ENCODE peak calls at places on chromosomes 11 and 22, in four cellular contexts. B is GM12891, X is SK-N-SH, V is GM12892. I is an unnamed sample.

GRCh38 chr11:67644042-67644441 is 4.5 kb upstream of the TBX10 start:
- DNase-seq in V (peak; percentile 23), B (peak; percentile 26), X (no peak), I (peak; percentile 35)

GRCh38 chr11:132336781-132337535 is 966.5 kb downstream of the NTM start:
- DNase-seq in X (no peak), B (no peak), V (no peak), I (no peak)

GRCh38 chr11:14552089-14552488 is 31.9 kb upstream of the PSMA1 start:
- DNase-seq in B (no peak), X (no peak), V (no peak), I (no peak)

GRCh38 chr11:112785717-112786116 is 175.5 kb upstream of the NCAM1 start:
- DNase-seq in V (no peak), X (no peak), B (no peak), I (no peak)

GRCh38 chr11:81007046-81007445 is 1566.2 kb upstream of the TENM4 start:
- DNase-seq in B (no peak), X (peak; percentile 10), V (no peak), I (no peak)

GRCh38 chr22:17347724-17348123 is 21.5 kb upstream of the CECR2 start:
- DNase-seq in B (no peak), V (no peak), X (no peak), I (no peak)

GRCh38 chr22:32695451-32695891 is 106.0 kb upstream of the TIMP3 start:
- DNase-seq in V (no peak), B (no peak), X (no peak), I (no peak)

GRCh38 chr11:122724520-122724919 is 69.0 kb downstream of the UBASH3B start:
- DNase-seq in B (no peak), V (no peak), X (no peak), I (no peak)

GRCh38 chr22:17366830-17367229 is 2.4 kb upstream of the CECR2 start:
- DNase-seq in B (peak; percentile 43), X (peak; percentile 37), V (no peak), I (peak; percentile 74)

GRCh38 chr11:19982761-19983495 is 177.3 kb downstream of the DBX1 start:
- DNase-seq in V (no peak), B (no peak), X (no peak), I (no peak)

GRCh38 chr11:60498853-60499252 is 6.3 kb downstream of the MS4A12 start:
- DNase-seq in B (no peak), X (no peak), V (no peak), I (no peak)

GRCh38 chr11:45371251-45371749 is 85.2 kb upstream of the SYT13 start:
- DNase-seq in B (peak; percentile 69), X (peak; percentile 84), V (peak; percentile 57), I (peak; percentile 79)
- TF ChIP-seq TAF1 in B (no peak), X (no peak), V (no peak), I (no peak)

DNA sequence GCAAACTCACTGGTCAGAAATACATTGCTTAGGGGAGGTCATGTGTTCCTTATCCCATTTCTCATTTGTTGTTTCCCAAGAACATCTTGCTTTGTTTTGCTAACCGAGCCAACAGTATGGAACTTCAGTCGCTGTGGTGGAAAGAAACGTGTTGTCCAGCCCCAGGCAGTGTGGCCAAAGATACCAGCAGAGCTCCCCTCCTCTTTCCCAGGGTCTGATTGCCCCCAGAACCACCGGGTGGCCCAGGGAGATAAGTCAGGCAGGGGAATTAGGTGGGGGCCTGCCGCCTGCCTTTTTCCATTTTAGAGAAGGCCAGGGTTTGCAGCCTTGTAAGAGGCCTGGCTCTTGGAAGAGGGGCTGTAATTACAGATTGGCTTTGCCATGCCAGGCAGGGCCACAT is 98.7 kb upstream of the CRYBB3 start:
- DNase-seq in X (peak; percentile 60), V (no peak), B (no peak), I (peak; percentile 80)
- TF ChIP-seq TAF1 in X (no peak), V (no peak), B (no peak), I (no peak)

DNA sequence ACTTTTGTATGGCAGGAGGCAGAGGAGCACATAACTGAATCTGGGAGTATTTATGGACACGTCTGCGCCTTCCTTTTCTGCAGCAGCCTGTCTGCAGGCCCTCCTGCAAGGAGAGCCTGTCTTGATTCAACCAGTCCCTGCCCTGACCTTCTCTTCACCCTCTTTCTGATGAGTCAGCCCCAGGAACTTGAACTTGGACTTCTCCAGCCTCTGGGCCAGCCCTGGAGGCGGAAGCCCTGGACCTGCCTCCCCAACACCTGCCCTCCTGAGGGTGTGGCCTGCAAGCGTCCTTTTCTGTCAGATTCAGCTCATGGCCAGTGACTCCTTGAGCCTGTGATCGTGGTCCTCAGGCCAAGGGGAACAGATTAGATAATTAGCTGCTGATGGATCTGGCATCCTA is 20.0 kb downstream of the DAGLA start:
- DNase-seq in V (no peak), X (no peak), B (no peak), I (peak; percentile 79)
- TF ChIP-seq TAF1 in V (no peak), X (no peak), B (no peak), I (no peak)

GRCh38 chr11:84146826-84147225 is 860.7 kb upstream of the CCDC90B start:
- DNase-seq in B (no peak), X (no peak), V (no peak), I (no peak)
- TF ChIP-seq TAF1 in B (no peak), X (no peak), V (no peak), I (no peak)

DNA sequence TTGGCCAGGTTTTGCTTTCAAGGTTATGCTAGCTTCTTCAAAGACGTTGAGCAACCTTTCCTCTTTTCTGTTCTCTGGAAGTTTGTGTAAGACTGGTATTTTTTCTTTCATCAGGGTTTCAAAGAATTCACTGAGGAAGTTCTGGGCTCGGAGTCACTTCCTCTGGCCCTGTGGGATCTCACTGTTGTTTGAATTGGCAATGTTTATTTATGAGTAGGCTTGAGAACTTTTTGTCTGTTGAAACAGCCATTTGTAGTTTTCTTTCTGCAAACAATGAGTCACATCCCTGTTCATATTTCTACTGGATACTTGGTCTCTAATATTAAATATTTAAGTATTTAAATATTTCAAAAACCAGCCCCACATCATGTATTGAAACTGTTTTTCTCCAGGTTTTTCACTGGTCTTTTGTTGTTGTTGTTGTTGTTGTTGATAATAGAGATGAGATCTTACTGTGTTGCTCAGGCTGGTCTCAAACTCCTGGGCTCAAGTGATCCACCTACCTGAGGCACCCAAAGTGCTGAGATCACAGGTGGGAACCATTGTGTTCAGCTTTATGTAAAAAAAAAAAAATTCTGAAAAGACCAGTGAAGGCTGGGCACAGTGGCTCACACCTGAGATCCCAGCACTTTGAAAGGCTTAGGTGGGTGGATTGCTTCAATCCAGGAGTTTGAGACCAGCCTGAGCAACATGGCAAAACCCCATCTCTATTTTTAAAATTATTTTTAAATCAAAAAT is 26.9 kb downstream of the SUSD2 start:
- DNase-seq in V (no peak), X (peak; percentile 2), B (no peak), I (no peak)
- TF ChIP-seq TAF1 in V (no peak), X (no peak), B (no peak), I (no peak)

DNA sequence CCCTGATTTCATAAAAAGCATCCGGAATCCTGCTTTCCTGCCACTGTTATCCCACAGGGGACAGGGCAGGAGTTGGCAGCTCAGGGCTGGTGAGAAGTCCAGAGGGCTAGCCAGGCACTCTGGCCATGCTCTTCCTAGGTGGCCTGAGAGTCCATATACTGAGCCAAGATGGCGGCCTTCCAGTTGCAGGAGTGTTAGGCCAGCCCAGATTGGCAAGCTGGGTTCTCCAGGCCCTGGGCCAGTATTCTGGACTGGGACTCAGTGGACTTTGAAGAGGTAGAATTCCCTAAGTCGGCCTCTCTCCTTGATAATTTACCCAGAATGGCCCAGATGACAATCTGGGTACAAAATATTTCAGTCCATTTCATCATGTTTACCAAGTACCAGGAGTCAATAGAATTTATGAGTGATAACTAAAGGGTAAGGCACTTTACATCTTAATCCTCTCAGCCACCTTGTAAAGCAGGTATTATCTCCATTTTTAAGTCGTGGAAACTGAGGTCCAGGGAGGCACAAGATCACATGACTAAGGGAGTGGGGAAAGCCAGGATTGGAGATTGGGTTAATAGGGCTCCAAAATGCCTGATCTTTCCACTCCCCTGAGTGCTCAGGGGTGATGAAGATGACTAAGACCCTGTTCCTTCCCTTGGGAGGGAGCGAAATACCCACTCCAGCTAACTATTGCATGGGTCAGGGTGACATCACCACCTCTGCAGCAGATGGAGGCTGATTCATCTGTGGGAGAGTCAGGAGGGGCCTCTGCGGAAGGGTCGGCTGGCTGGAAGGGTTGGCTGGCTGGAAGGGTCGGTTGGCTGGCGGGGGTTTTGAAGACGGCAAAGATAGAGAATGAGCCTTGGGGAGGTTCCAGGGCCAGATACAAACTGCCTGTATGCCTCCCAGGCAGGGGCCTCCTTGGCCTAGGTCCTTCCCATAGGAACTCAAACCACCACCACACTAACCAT is 1.2 kb upstream of the MICALL1 start:
- DNase-seq in V (no peak), X (peak; percentile 58), B (no peak), I (peak; percentile 57)
- TF ChIP-seq TAF1 in V (no peak), X (no peak), B (no peak), I (peak; percentile 30)

DNA sequence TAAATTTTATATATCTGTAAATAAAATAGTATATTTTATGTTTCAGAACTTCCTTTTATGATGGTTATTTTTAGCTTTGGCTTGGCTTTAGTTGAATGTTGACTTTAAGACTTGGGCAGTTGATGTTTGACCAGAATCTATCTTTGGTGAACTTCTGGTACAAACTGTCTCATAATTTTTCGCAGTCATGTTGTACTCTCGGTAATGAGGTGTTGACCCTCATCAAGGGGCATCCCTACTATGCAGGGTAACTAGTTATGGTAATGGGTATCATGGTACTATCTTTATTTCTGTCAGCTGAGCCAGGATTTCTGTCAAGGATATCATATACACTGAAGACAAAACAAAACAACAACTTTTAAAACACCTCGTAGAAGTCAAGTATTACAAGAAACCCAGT is 67.7 kb downstream of the NXPE2 start:
- DNase-seq in B (no peak), X (no peak), V (no peak), I (no peak)
- TF ChIP-seq TAF1 in B (no peak), X (no peak), V (no peak), I (no peak)

DNA sequence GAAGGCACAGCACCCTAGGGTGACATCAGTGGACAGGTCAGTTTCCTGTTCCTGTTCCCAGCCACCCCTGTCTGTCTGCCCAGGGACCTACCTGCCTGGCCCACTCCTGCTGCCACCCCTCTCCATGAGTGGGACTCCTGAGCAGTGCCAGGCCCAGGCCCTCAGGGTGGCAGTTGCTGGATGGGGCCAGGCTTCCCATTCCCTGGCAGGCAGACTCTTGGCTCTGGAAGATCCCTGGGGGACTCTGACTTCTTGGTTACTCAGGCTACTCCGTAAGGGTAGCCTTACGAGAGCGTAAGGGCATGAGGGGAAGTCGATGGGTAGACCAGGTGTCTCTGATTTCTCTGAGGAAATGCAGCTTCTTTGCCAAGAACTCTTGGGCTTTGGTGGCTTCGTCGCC is 2.7 kb downstream of the TAGLN start:
- DNase-seq in V (no peak), X (no peak), B (no peak), I (no peak)
- TF ChIP-seq TAF1 in V (no peak), X (no peak), B (no peak), I (no peak)

GRCh38 chr22:46613606-46613997 is 6.6 kb upstream of the GRAMD4 start:
- DNase-seq in B (peak; percentile 59), X (no peak), V (peak; percentile 56), I (no peak)
- TF ChIP-seq TAF1 in B (no peak), X (no peak), V (no peak), I (no peak)

GRCh38 chr11:103596323-103596722 is 440.1 kb upstream of the DDI1 start:
- DNase-seq in V (no peak), B (no peak), X (no peak), I (no peak)

GRCh38 chr11:103591554-103591953 is 444.9 kb upstream of the DDI1 start:
- DNase-seq in X (no peak), B (no peak), V (no peak), I (no peak)

GRCh38 chr11:103594283-103594682 is 442.2 kb upstream of the DDI1 start:
- DNase-seq in X (no peak), B (no peak), V (no peak), I (no peak)
- TF ChIP-seq TAF1 in X (no peak), B (no peak), V (no peak), I (no peak)

I was measured in K562.